ENCODE peak calls at places on chromosomes 6 and 20, in four cellular contexts. One of them, this sample, is unnamed.

GRCh38 chr6:168414696-168415095 is 26.3 kb upstream of the SMOC2 start:
- DNase-seq in fibroblast of lung: peak; percentile 8
- DNase-seq in lung: no peak
- DNase-seq in lower lobe of right lung: no peak
- DNase-seq in this sample: peak; percentile 7

GRCh38 chr6:81613606-81614005 is 138.9 kb downstream of the TENT5A start:
- DNase-seq in fibroblast of lung: peak; percentile 87
- DNase-seq in lung: no peak
- DNase-seq in lower lobe of right lung: no peak
- DNase-seq in this sample: peak; percentile 86

GRCh38 chr6:13278184-13278583 is 50.2 kb downstream of the TBC1D7 start:
- DNase-seq in fibroblast of lung: no peak
- DNase-seq in lung: no peak
- DNase-seq in lower lobe of right lung: no peak
- DNase-seq in this sample: no peak

GRCh38 chr6:31453259-31453658 is 44.7 kb upstream of the MICB start:
- DNase-seq in fibroblast of lung: no peak
- DNase-seq in lung: no peak
- DNase-seq in lower lobe of right lung: no peak
- DNase-seq in this sample: no peak

GRCh38 chr20:58913079-58913478 is 60.6 kb downstream of the GNAS start:
- DNase-seq in fibroblast of lung: no peak
- DNase-seq in lung: no peak
- DNase-seq in lower lobe of right lung: no peak
- DNase-seq in this sample: no peak

GRCh38 chr6:138287144-138287955 is 69.1 kb upstream of the PBOV1 start:
- DNase-seq in fibroblast of lung: peak; percentile 25
- DNase-seq in lung: peak; percentile 67
- DNase-seq in lower lobe of right lung: peak; percentile 50
- DNase-seq in this sample: peak; percentile 21

GRCh38 chr6:24936641-24937317 is 1.0 kb upstream of the RIPOR2 start:
- DNase-seq in fibroblast of lung: peak; percentile 28
- DNase-seq in lung: no peak
- DNase-seq in lower lobe of right lung: no peak
- DNase-seq in this sample: no peak

GRCh38 chr6:100099189-100100074 is 105.4 kb upstream of the MCHR2 start:
- DNase-seq in fibroblast of lung: peak; percentile 24
- DNase-seq in lung: no peak
- DNase-seq in lower lobe of right lung: no peak
- DNase-seq in this sample: no peak

GRCh38 chr6:62672989-62673388 is 387.0 kb upstream of the KHDRBS2 start:
- DNase-seq in fibroblast of lung: no peak
- DNase-seq in lung: no peak
- DNase-seq in lower lobe of right lung: no peak
- DNase-seq in this sample: no peak

GRCh38 chr20:33653900-33654596 is 8.1 kb upstream of the C20orf144 start:
- DNase-seq in fibroblast of lung: no peak
- DNase-seq in lung: peak; percentile 77
- DNase-seq in lower lobe of right lung: peak; percentile 80
- DNase-seq in this sample: no peak

DNA sequence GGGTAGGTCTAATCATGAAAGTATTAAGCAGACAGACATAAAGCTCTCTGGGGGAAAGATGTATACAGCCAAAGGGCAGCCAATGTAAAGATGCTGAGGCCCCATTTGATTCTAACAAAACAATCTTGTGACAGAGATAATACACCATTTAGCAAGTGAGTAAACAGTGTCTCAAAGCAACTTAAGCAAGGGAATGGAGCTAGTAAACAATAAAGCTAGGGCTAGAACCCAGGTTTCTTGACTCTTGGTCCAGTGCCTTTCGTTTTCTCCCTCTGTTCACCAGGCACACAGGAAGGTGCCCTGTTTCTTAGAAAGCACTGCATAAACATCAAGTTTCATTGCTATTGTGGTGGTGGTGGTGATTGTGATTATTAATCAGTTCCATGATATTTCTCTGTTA is 5.1 kb downstream of the ELOVL2 start:
- DNase-seq in fibroblast of lung: no peak
- DNase-seq in lung: no peak
- DNase-seq in lower lobe of right lung: no peak
- DNase-seq in this sample: no peak
- H3K4me3 ChIP-seq in fibroblast of lung: no peak overlapping the region
- H3K4me3 ChIP-seq in lung: no peak overlapping the region
- H3K4me3 ChIP-seq in lower lobe of right lung: no peak overlapping the region
- H3K4me3 ChIP-seq in this sample: no peak overlapping the region

DNA sequence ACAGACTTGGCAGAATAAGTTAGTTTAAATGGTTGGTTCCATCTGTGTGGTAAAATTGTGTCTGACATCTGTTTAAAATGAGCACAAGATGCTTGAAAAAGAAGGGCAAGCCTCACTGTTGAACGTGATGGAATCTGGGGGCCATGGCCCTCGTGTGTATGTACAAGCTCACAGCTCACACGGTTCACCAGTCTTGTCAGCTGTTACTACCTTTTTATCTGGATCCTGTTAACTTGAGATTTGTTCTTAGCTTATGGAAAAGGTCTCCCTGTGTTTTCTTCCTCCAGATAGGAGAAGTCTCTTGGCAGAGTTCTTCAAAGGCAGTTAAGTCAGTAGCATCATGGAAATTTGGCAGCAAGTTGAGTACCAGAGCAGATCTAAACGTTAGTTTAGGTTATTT is 270.6 kb downstream of the KHDC1L start:
- DNase-seq in fibroblast of lung: peak; percentile 64
- DNase-seq in lung: no peak
- DNase-seq in lower lobe of right lung: no peak
- DNase-seq in this sample: peak; percentile 53
- H3K27ac ChIP-seq in fibroblast of lung: no peak overlapping the region
- H3K27ac ChIP-seq in lung: no peak overlapping the region
- H3K27ac ChIP-seq in lower lobe of right lung: no peak overlapping the region
- H3K27ac ChIP-seq in this sample: no peak overlapping the region

DNA sequence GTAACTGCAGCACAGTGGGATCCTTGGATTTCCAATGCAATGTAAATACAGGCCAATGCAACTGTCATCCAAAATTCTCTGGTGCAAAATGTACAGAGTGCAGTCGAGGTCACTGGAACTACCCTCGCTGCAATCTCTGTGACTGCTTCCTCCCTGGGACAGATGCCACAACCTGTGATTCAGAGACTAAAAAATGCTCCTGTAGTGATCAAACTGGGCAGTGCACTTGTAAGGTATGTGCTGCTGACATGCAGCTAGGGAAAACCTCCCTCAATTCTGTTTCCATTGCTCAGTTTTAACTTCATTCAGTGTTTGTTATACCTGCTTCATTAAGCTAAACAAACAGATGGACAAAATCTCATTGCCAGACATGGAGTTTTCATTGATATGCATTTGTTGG is 397.1 kb downstream of the ARHGAP18 start:
- DNase-seq in fibroblast of lung: peak; percentile 81
- DNase-seq in lung: no peak
- DNase-seq in lower lobe of right lung: no peak
- DNase-seq in this sample: peak; percentile 76
- H3K4me3 ChIP-seq in fibroblast of lung: no peak overlapping the region
- H3K4me3 ChIP-seq in lung: no peak overlapping the region
- H3K4me3 ChIP-seq in lower lobe of right lung: no peak overlapping the region
- H3K4me3 ChIP-seq in this sample: no peak overlapping the region

GRCh38 chr6:23016701-23017100 is 447.3 kb downstream of the HDGFL1 start:
- DNase-seq in fibroblast of lung: peak; percentile 2
- DNase-seq in lung: no peak
- DNase-seq in lower lobe of right lung: no peak
- DNase-seq in this sample: no peak
- H3K27ac ChIP-seq in fibroblast of lung: no peak overlapping the region
- H3K27ac ChIP-seq in lung: no peak overlapping the region
- H3K27ac ChIP-seq in lower lobe of right lung: no peak overlapping the region
- H3K27ac ChIP-seq in this sample: no peak overlapping the region

DNA sequence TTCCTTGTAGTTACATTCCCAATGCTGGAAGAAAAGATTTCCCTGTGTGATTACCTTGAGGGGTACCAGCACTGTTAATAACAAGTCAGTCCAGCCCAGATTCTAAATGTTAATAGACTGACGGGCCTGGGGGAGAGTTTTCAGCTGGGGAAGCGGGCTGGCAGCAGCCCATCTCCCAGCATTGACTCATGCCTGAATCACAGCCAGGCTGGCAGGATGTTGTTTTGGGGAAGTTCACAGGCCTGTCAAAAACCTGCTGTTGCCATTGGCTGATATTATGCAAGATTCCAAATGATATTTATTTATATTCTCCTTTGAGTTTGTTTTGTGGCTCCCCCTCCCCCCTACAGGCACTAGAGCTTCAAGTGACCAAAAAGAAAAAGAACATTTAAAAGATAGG is 213.9 kb upstream of the CNR1 start:
- DNase-seq in fibroblast of lung: peak; percentile 86
- DNase-seq in lung: peak; percentile 45
- DNase-seq in lower lobe of right lung: peak; percentile 54
- DNase-seq in this sample: peak; percentile 79
- H3K4me3 ChIP-seq in fibroblast of lung: no peak overlapping the region
- H3K4me3 ChIP-seq in lung: no peak overlapping the region
- H3K4me3 ChIP-seq in lower lobe of right lung: no peak overlapping the region
- H3K4me3 ChIP-seq in this sample: no peak overlapping the region

DNA sequence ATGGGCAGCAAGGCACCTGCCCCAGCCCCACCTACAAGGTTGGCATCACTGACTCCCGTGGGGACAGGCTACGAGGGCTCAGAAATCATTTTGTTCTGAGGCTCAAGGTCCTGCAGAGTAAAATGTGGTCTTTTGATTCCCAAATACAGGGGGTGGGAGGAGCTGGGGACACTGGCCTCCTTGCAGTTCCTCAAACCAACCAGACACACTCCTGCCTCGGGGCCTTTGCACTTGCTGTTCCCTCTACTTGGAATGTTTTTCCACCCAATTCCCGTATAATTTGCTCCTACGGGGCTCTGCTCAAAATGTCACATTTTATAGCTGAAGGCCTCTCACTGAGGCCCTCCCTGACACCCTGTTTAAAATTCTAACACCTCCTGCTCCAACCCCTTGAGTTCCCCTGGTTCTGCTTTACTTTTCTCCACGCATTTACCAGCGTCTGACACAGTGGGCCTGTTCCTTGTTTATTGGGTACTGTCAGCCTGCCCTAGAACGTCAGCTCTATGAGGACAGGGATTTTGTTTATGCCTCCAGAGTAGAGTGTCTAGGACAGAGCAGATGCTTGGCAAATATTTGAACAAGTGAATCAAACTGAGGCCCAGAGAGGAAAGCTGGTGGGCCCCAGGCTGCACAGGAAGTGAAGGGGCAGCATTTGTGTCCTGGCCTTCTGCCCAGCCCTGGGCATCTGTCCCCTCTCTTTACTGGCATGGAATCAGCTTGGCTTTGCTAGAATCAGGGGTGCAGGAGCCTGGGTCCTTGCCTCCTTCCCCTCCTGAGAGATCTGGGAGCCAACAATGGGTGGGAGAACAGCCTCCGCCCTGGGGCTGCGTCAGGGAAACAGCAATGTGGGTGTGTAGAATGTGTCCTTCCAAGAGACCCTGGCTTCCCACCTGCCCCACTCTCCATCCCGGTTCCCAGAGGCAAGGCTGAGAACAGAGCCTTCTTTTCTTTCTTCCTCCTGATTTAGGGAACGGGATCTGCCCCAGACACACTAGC is 18.5 kb downstream of the NOL4L start:
- DNase-seq in fibroblast of lung: no peak
- DNase-seq in lung: no peak
- DNase-seq in lower lobe of right lung: no peak
- DNase-seq in this sample: no peak
- H3K27ac ChIP-seq in fibroblast of lung: no peak overlapping the region
- H3K27ac ChIP-seq in lung: no peak overlapping the region
- H3K27ac ChIP-seq in lower lobe of right lung: no peak overlapping the region
- H3K27ac ChIP-seq in this sample: no peak overlapping the region

DNA sequence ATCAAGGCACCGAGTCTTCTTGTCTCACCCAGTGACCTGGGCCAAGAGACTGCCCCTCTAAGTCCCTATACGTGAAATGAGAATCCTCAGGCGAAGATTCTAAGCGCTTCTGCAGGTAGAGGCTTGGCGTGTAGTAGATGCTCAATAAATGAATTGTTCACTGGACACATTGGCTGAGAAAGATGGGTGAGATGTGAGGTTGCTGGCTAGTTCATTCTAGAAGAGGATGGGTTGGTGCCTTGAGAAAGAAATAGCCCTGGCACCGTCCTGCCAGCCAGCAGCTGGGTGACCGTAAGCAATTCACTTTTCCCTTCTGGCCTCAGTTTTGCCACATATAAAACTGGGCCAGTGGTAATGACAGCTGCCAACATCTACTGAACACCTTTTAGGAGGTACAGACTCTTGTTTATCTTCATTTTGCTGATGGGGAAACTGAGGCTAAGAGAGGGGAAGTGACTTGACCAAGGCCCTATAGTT is 1.4 kb downstream of the SRC start:
- DNase-seq in fibroblast of lung: no peak
- DNase-seq in lung: no peak
- DNase-seq in lower lobe of right lung: no peak
- DNase-seq in this sample: no peak
- H3K4me3 ChIP-seq in fibroblast of lung: peak overlapping the region; percentile 67
- H3K4me3 ChIP-seq in lung: no peak overlapping the region
- H3K4me3 ChIP-seq in lower lobe of right lung: peak overlapping the region; percentile 64
- H3K4me3 ChIP-seq in this sample: no peak overlapping the region

DNA sequence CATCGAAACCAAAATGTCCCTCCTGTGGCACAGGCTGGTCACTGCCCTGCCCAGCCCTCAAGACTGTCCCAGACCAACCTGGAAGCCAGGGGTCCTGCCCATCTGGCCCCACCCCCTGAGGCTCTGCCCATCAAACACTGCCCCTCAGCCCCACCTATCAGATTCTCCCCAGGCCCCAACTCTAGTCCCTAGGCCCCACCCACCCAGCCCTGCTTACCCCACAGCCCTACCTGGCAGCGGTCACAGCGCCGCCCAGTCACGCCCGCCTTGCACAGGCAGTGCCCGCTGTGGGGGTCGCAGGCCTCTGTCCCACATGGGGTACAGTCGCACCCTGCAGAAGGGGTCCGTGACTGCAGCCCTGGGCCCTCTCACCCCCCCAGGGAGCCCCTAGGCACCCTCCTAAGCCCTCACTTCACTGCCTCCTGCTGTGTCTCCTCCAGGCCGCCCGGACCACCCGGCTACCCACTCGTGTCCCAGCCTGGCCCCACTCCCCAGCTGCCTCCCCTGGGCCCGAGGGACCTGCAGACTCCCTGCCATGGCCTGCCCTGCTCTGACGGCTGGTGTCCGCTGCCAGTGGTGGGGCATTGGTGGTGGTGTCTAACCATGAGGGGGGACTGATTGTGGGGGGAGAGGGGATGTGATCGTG is 19.8 kb downstream of the ADRM1 start:
- DNase-seq in fibroblast of lung: no peak
- DNase-seq in lung: no peak
- DNase-seq in lower lobe of right lung: no peak
- DNase-seq in this sample: no peak
- H3K27ac ChIP-seq in fibroblast of lung: no peak overlapping the region
- H3K27ac ChIP-seq in lung: no peak overlapping the region
- H3K27ac ChIP-seq in lower lobe of right lung: no peak overlapping the region
- H3K27ac ChIP-seq in this sample: no peak overlapping the region

This sample was measured in astrocyte.